ENCODE peak calls at places on chromosomes 5 and 9, in nine cellular contexts. M, U, N, Z, H, W, G, P and F are unnamed samples.

GRCh38 chr5:125011014-125011413 is 264.6 kb upstream of the ZNF608 start:
- DNase-seq in P (no peak), U (no peak), G (no peak), Z (no peak), M (no peak), N (no peak), H (no peak), W (no peak), F (no peak)

GRCh38 chr5:129384736-129385135 is 75.4 kb upstream of the ADAMTS19 start:
- DNase-seq in U (no peak), N (no peak), M (no peak), G (no peak), H (no peak), P (no peak), Z (no peak), W (no peak), F (no peak)

GRCh38 chr5:147822686-147823491 is 8.6 kb downstream of the SPINK1 start:
- DNase-seq in U (peak; percentile 77), Z (no peak), H (peak; percentile 36), P (peak; percentile 82), N (peak; percentile 39), G (no peak), M (peak; percentile 18), W (peak; percentile 36), F (peak; percentile 71)

GRCh38 chr9:8889100-8889499 is 1089.5 kb upstream of the DMAC1 start:
- DNase-seq in M (no peak), G (no peak), W (no peak), N (no peak), H (no peak), P (no peak), U (no peak), Z (no peak), F (no peak)

GRCh38 chr5:137822158-137822764 is 45.4 kb upstream of the MYOT start:
- DNase-seq in U (peak; percentile 60), H (no peak), P (peak; percentile 59), Z (no peak), M (peak; percentile 69), G (peak; percentile 14), N (peak; percentile 53), W (peak; percentile 4), F (peak; percentile 42)

GRCh38 chr9:38107405-38107804 is 38.4 kb upstream of the SHB start:
- DNase-seq in N (no peak), P (no peak), H (no peak), M (no peak), U (no peak), W (no peak), Z (no peak), G (no peak), F (no peak)

GRCh38 chr5:146079695-146080361 is 25.5 kb downstream of the PLAC8L1 start:
- DNase-seq in M (no peak), N (no peak), W (no peak), G (no peak), P (no peak), Z (no peak), U (peak; percentile 29), H (no peak), F (peak; percentile 32)

GRCh38 chr5:109141499-109142200 is 268.1 kb downstream of the PJA2 start:
- DNase-seq in G (no peak), P (no peak), U (no peak), N (no peak), W (no peak), Z (no peak), M (no peak), H (no peak), F (peak; percentile 24)

GRCh38 chr9:2307480-2307879 is 292.3 kb downstream of the SMARCA2 start:
- DNase-seq in M (no peak), U (peak; percentile 33), P (no peak), N (no peak), G (no peak), Z (no peak), W (peak; percentile 81), H (no peak), F (peak; percentile 66)

GRCh38 chr5:178114325-178115135 is 1.2 kb downstream of the N4BP3 start:
- DNase-seq in Z (peak; percentile 53), G (no peak), U (no peak), W (no peak), H (no peak), P (peak; percentile 50), M (no peak), N (no peak), F (no peak)

GRCh38 chr5:157266286-157267007 is 524 bp downstream of the CYFIP2 start:
- DNase-seq in M (peak; percentile 35), Z (peak; percentile 61), W (no peak), N (peak; percentile 18), G (peak; percentile 51), P (peak; percentile 49), U (no peak), H (no peak), F (no peak)

GRCh38 chr5:112183103-112183634 is 235.9 kb downstream of the EPB41L4A start:
- DNase-seq in H (no peak), W (no peak), N (no peak), Z (no peak), G (no peak), U (peak; percentile 20), P (no peak), M (no peak), F (peak; percentile 7)

GRCh38 chr9:68739631-68740174 is 34.7 kb downstream of the PIP5K1B start:
- DNase-seq in H (no peak), M (no peak), P (peak; percentile 4), U (no peak), Z (no peak), G (no peak), W (no peak), N (no peak), F (no peak)

GRCh38 chr9:13705913-13706312 is 426.4 kb upstream of the MPDZ start:
- DNase-seq in N (no peak), W (no peak), H (no peak), P (peak; percentile 36), G (no peak), M (no peak), Z (no peak), U (peak; percentile 98), F (peak; percentile 100)

GRCh38 chr9:976805-977360 is 428 bp downstream of the DMRT3 start:
- DNase-seq in H (no peak), W (no peak), Z (no peak), P (no peak), U (no peak), N (peak; percentile 14), M (peak; percentile 30), G (no peak), F (no peak)

GRCh38 chr9:119137479-119137878 is 231.8 kb downstream of the BRINP1 start:
- DNase-seq in N (no peak), W (no peak), Z (no peak), H (no peak), P (no peak), M (no peak), U (no peak), G (no peak), F (no peak)
- TF ChIP-seq CTCF in N (no peak), W (no peak), Z (no peak), H (no peak), P (no peak), M (no peak), U (no peak), G (no peak), F (no peak)

DNA sequence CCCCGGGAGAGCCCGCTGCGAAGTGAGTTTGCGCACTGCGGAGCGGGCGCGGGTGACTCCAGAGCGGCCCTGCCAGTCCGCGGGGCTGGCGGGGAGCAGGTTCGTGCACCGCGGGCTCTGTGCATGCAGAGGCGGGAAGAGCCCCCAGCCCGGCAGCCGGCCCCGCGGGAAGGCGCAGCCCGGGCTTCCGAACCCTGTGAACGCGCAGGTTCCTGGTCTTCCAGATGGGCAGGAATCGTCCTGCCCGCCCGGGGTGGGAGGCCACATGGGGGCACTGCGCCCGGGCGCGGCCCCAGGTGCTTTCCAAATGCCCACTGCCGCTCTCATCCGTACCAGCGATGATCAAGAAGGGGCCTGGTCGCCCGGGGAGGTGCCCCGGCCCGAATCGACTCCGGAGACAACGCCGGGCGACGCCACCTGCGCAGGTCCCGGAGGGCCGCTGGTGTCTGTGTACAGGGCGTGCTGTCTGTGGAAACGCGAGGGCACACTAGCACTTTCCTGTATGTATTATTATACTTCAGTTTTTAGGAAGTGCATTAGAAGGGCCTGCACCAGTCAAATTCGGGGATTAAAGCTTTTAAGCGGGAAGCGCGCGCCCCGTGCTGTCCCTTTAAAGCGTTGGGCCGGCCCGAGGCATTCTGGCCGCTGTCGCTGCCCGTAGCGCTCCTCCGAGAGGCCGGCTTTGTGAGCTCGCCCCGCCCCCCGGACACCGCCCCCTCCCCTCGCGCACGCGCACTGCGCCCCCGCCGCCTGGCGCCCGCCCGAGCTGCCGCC is at the start of gene WDR5:
- DNase-seq in Z (peak; percentile 89), H (peak; percentile 96), G (peak; percentile 93), P (peak; percentile 96), U (peak; percentile 91), W (peak; percentile 56), M (peak; percentile 93), N (peak; percentile 95), F (peak; percentile 87)
- TF ChIP-seq CTCF in Z (no peak), H (peak; percentile 6), G (peak; percentile 34), P (peak; percentile 30), U (peak; percentile 15), W (peak; percentile 21), M (peak; percentile 34), N (no peak), F (peak; percentile 31)

GRCh38 chr5:35963381-35963843 is 25.0 kb upstream of the CAPSL start:
- DNase-seq in P (no peak), Z (no peak), M (no peak), G (no peak), H (no peak), U (peak; percentile 19), N (no peak), W (no peak), F (peak; percentile 4)
- TF ChIP-seq CTCF in P (peak; percentile 27), Z (no peak), M (peak; percentile 21), G (peak; percentile 44), H (no peak), U (peak; percentile 42), N (peak; percentile 62), W (peak; percentile 79), F (peak; percentile 19)

GRCh38 chr9:78365979-78366697 is 69.2 kb downstream of the PSAT1 start:
- DNase-seq in U (peak; percentile 40), P (peak; percentile 22), G (no peak), M (no peak), Z (no peak), H (no peak), W (no peak), N (no peak), F (peak; percentile 42)
- TF ChIP-seq CTCF in U (peak; percentile 69), P (peak; percentile 72), G (peak; percentile 69), M (peak; percentile 69), Z (no peak), H (no peak), W (peak; percentile 45), N (peak; percentile 66), F (peak; percentile 79)